ENCODE peak calls at places on chromosomes 3 and 15, in eight cellular contexts. One of them, this sample, is unnamed.
A peak's percentile ranks its signal among the peaks of the same experiment; 100 is the strongest.

GRCh38 chr15:92391640-92392039 is 2.0 kb upstream of the ST8SIA2 start:
- DNase-seq in prostate gland: no peak
- DNase-seq in HFFc6: peak; percentile 32
- DNase-seq in putamen: peak; percentile 14
- DNase-seq in fibroblast of pulmonary artery: peak; percentile 5
- DNase-seq in upper lobe of right lung: no peak
- DNase-seq in fibroblast of mammary gland: peak; percentile 32
- DNase-seq in KBM-7: no peak
- DNase-seq in this sample: no peak

GRCh38 chr15:76793162-76793561 is 112.0 kb downstream of the SCAPER start:
- DNase-seq in prostate gland: no peak
- DNase-seq in HFFc6: no peak
- DNase-seq in putamen: no peak
- DNase-seq in fibroblast of pulmonary artery: no peak
- DNase-seq in upper lobe of right lung: no peak
- DNase-seq in fibroblast of mammary gland: no peak
- DNase-seq in KBM-7: no peak
- DNase-seq in this sample: no peak

GRCh38 chr3:185929192-185930151 is 8.3 kb downstream of the TRA2B start:
- DNase-seq in prostate gland: no peak
- DNase-seq in HFFc6: no peak
- DNase-seq in putamen: no peak
- DNase-seq in fibroblast of pulmonary artery: no peak
- DNase-seq in upper lobe of right lung: no peak
- DNase-seq in fibroblast of mammary gland: peak; percentile 78
- DNase-seq in KBM-7: no peak
- DNase-seq in this sample: no peak

GRCh38 chr3:170038434-170039110 is 777 bp downstream of the GPR160 start:
- DNase-seq in prostate gland: peak; percentile 29
- DNase-seq in HFFc6: no peak
- DNase-seq in putamen: no peak
- DNase-seq in fibroblast of pulmonary artery: no peak
- DNase-seq in upper lobe of right lung: peak; percentile 83
- DNase-seq in fibroblast of mammary gland: no peak
- DNase-seq in KBM-7: peak; percentile 57
- DNase-seq in this sample: peak; percentile 84

GRCh38 chr15:77574521-77575202 is 58.0 kb downstream of the LINGO1 start:
- DNase-seq in prostate gland: no peak
- DNase-seq in HFFc6: no peak
- DNase-seq in putamen: no peak
- DNase-seq in fibroblast of pulmonary artery: no peak
- DNase-seq in upper lobe of right lung: no peak
- DNase-seq in fibroblast of mammary gland: no peak
- DNase-seq in KBM-7: no peak
- DNase-seq in this sample: no peak

GRCh38 chr15:77702211-77702957 is 69.7 kb upstream of the LINGO1 start:
- DNase-seq in prostate gland: no peak
- DNase-seq in HFFc6: peak; percentile 4
- DNase-seq in putamen: no peak
- DNase-seq in fibroblast of pulmonary artery: peak; percentile 39
- DNase-seq in upper lobe of right lung: no peak
- DNase-seq in fibroblast of mammary gland: peak; percentile 8
- DNase-seq in KBM-7: peak; percentile 45
- DNase-seq in this sample: no peak

GRCh38 chr3:186365202-186365974 is 3.4 kb upstream of the DGKG start:
- DNase-seq in prostate gland: no peak
- DNase-seq in HFFc6: no peak
- DNase-seq in putamen: no peak
- DNase-seq in fibroblast of pulmonary artery: no peak
- DNase-seq in upper lobe of right lung: no peak
- DNase-seq in fibroblast of mammary gland: peak; percentile 62
- DNase-seq in KBM-7: no peak
- DNase-seq in this sample: no peak

GRCh38 chr15:86650084-86650483 is 570.4 kb downstream of the AGBL1 start:
- DNase-seq in prostate gland: no peak
- DNase-seq in HFFc6: no peak
- DNase-seq in putamen: no peak
- DNase-seq in fibroblast of pulmonary artery: no peak
- DNase-seq in upper lobe of right lung: no peak
- DNase-seq in fibroblast of mammary gland: no peak
- DNase-seq in KBM-7: peak; percentile 10
- DNase-seq in this sample: no peak

GRCh38 chr3:167304077-167304476 is 76.0 kb downstream of the ZBBX start:
- DNase-seq in prostate gland: no peak
- DNase-seq in HFFc6: no peak
- DNase-seq in putamen: no peak
- DNase-seq in fibroblast of pulmonary artery: no peak
- DNase-seq in upper lobe of right lung: no peak
- DNase-seq in fibroblast of mammary gland: peak; percentile 33
- DNase-seq in KBM-7: no peak
- DNase-seq in this sample: no peak

GRCh38 chr3:93969997-93970396 is 3.7 kb downstream of the PROS1 start:
- DNase-seq in prostate gland: no peak
- DNase-seq in HFFc6: no peak
- DNase-seq in putamen: no peak
- DNase-seq in fibroblast of pulmonary artery: no peak
- DNase-seq in upper lobe of right lung: no peak
- DNase-seq in fibroblast of mammary gland: no peak
- DNase-seq in KBM-7: no peak
- DNase-seq in this sample: no peak

GRCh38 chr3:161409858-161410257 is 38.5 kb upstream of the SPTSSB start:
- DNase-seq in prostate gland: no peak
- DNase-seq in HFFc6: no peak
- DNase-seq in putamen: no peak
- DNase-seq in fibroblast of pulmonary artery: no peak
- DNase-seq in upper lobe of right lung: no peak
- DNase-seq in fibroblast of mammary gland: no peak
- DNase-seq in KBM-7: no peak
- DNase-seq in this sample: no peak

GRCh38 chr15:81813215-81813614 is 232.6 kb downstream of the MEX3B start:
- DNase-seq in prostate gland: no peak
- DNase-seq in HFFc6: peak; percentile 1
- DNase-seq in putamen: no peak
- DNase-seq in fibroblast of pulmonary artery: no peak
- DNase-seq in upper lobe of right lung: no peak
- DNase-seq in fibroblast of mammary gland: no peak
- DNase-seq in KBM-7: peak; percentile 22
- DNase-seq in this sample: no peak

GRCh38 chr15:71088155-71088554 is 27.1 kb upstream of the THSD4 start:
- DNase-seq in prostate gland: no peak
- DNase-seq in HFFc6: no peak
- DNase-seq in putamen: no peak
- DNase-seq in fibroblast of pulmonary artery: no peak
- DNase-seq in upper lobe of right lung: no peak
- DNase-seq in fibroblast of mammary gland: no peak
- DNase-seq in KBM-7: no peak
- DNase-seq in this sample: no peak

GRCh38 chr15:55084216-55084615 is 112.5 kb downstream of the RSL24D1 start:
- DNase-seq in prostate gland: no peak
- DNase-seq in HFFc6: no peak
- DNase-seq in putamen: no peak
- DNase-seq in fibroblast of pulmonary artery: no peak
- DNase-seq in upper lobe of right lung: no peak
- DNase-seq in fibroblast of mammary gland: no peak
- DNase-seq in KBM-7: no peak
- DNase-seq in this sample: no peak

GRCh38 chr3:195540031-195540430 is 3.1 kb downstream of the PPP1R2 start:
- DNase-seq in prostate gland: no peak
- DNase-seq in HFFc6: no peak
- DNase-seq in putamen: no peak
- DNase-seq in fibroblast of pulmonary artery: no peak
- DNase-seq in upper lobe of right lung: no peak
- DNase-seq in fibroblast of mammary gland: no peak
- DNase-seq in KBM-7: no peak
- DNase-seq in this sample: no peak

GRCh38 chr15:87477759-87478687 is 778.5 kb downstream of the NTRK3 start:
- DNase-seq in prostate gland: peak; percentile 72
- DNase-seq in HFFc6: peak; percentile 90
- DNase-seq in putamen: peak; percentile 73
- DNase-seq in fibroblast of pulmonary artery: peak; percentile 78
- DNase-seq in upper lobe of right lung: no peak
- DNase-seq in fibroblast of mammary gland: peak; percentile 19
- DNase-seq in KBM-7: peak; percentile 24
- DNase-seq in this sample: no peak

GRCh38 chr3:126518779-126519177 is 1.2 kb upstream of the UROC1 start:
- DNase-seq in prostate gland: no peak
- DNase-seq in HFFc6: no peak
- DNase-seq in putamen: no peak
- DNase-seq in fibroblast of pulmonary artery: no peak
- DNase-seq in upper lobe of right lung: peak; percentile 28
- DNase-seq in fibroblast of mammary gland: no peak
- DNase-seq in KBM-7: no peak
- DNase-seq in this sample: peak; percentile 40

GRCh38 chr3:152317956-152318355 is 49.2 kb downstream of the MBNL1 start:
- DNase-seq in prostate gland: no peak
- DNase-seq in HFFc6: peak; percentile 88
- DNase-seq in putamen: no peak
- DNase-seq in fibroblast of pulmonary artery: peak; percentile 48
- DNase-seq in upper lobe of right lung: no peak
- DNase-seq in fibroblast of mammary gland: peak; percentile 84
- DNase-seq in KBM-7: no peak
- DNase-seq in this sample: no peak

GRCh38 chr3:108287146-108287545 is 9.2 kb upstream of the HHLA2 start:
- DNase-seq in prostate gland: no peak
- DNase-seq in HFFc6: no peak
- DNase-seq in putamen: no peak
- DNase-seq in fibroblast of pulmonary artery: no peak
- DNase-seq in upper lobe of right lung: no peak
- DNase-seq in fibroblast of mammary gland: peak; percentile 12
- DNase-seq in KBM-7: no peak
- DNase-seq in this sample: no peak

GRCh38 chr3:151327571-151328198 is 1.7 kb downstream of the P2RY13 start:
- DNase-seq in prostate gland: no peak
- DNase-seq in HFFc6: no peak
- DNase-seq in putamen: no peak
- DNase-seq in fibroblast of pulmonary artery: peak; percentile 51
- DNase-seq in upper lobe of right lung: no peak
- DNase-seq in fibroblast of mammary gland: peak; percentile 48
- DNase-seq in KBM-7: peak; percentile 36
- DNase-seq in this sample: no peak

GRCh38 chr3:49785565-49786356 is 581 bp downstream of the IP6K1 start:
- DNase-seq in prostate gland: peak; percentile 15
- DNase-seq in HFFc6: peak; percentile 36
- DNase-seq in putamen: no peak
- DNase-seq in fibroblast of pulmonary artery: peak; percentile 39
- DNase-seq in upper lobe of right lung: no peak
- DNase-seq in fibroblast of mammary gland: peak; percentile 35
- DNase-seq in KBM-7: peak; percentile 61
- DNase-seq in this sample: no peak

GRCh38 chr15:40274350-40275274 is 8.3 kb downstream of the ANKRD63 start:
- DNase-seq in prostate gland: peak; percentile 76
- DNase-seq in HFFc6: peak; percentile 56
- DNase-seq in putamen: peak; percentile 73
- DNase-seq in fibroblast of pulmonary artery: peak; percentile 88
- DNase-seq in upper lobe of right lung: peak; percentile 90
- DNase-seq in fibroblast of mammary gland: peak; percentile 78
- DNase-seq in KBM-7: peak; percentile 95
- DNase-seq in this sample: peak; percentile 93

GRCh38 chr3:17891139-17891850 is 148.9 kb upstream of the TBC1D5 start:
- DNase-seq in prostate gland: no peak
- DNase-seq in HFFc6: peak; percentile 50
- DNase-seq in putamen: no peak
- DNase-seq in fibroblast of pulmonary artery: no peak
- DNase-seq in upper lobe of right lung: no peak
- DNase-seq in fibroblast of mammary gland: peak; percentile 43
- DNase-seq in KBM-7: no peak
- DNase-seq in this sample: no peak

GRCh38 chr15:70308011-70308761 is 210.5 kb upstream of the TLE3 start:
- DNase-seq in prostate gland: no peak
- DNase-seq in HFFc6: no peak
- DNase-seq in putamen: no peak
- DNase-seq in fibroblast of pulmonary artery: no peak
- DNase-seq in upper lobe of right lung: no peak
- DNase-seq in fibroblast of mammary gland: no peak
- DNase-seq in KBM-7: peak; percentile 70
- DNase-seq in this sample: no peak

GRCh38 chr15:30990036-30990435 is 1.4 kb downstream of the MTMR10 start:
- DNase-seq in prostate gland: no peak
- DNase-seq in HFFc6: no peak
- DNase-seq in putamen: no peak
- DNase-seq in fibroblast of pulmonary artery: no peak
- DNase-seq in upper lobe of right lung: no peak
- DNase-seq in fibroblast of mammary gland: peak; percentile 3
- DNase-seq in KBM-7: no peak
- DNase-seq in this sample: no peak

GRCh38 chr3:41508063-41508696 is 308.9 kb downstream of the CTNNB1 start:
- DNase-seq in prostate gland: no peak
- DNase-seq in HFFc6: no peak
- DNase-seq in putamen: no peak
- DNase-seq in fibroblast of pulmonary artery: no peak
- DNase-seq in upper lobe of right lung: no peak
- DNase-seq in fibroblast of mammary gland: peak; percentile 19
- DNase-seq in KBM-7: no peak
- DNase-seq in this sample: no peak

GRCh38 chr3:107847791-107848190 is 243.0 kb downstream of the CD47 start:
- DNase-seq in prostate gland: no peak
- DNase-seq in HFFc6: no peak
- DNase-seq in putamen: no peak
- DNase-seq in fibroblast of pulmonary artery: no peak
- DNase-seq in upper lobe of right lung: no peak
- DNase-seq in fibroblast of mammary gland: no peak
- DNase-seq in KBM-7: no peak
- DNase-seq in this sample: no peak

GRCh38 chr3:16319307-16319706 is 54.3 kb downstream of the OXNAD1 start:
- DNase-seq in prostate gland: no peak
- DNase-seq in HFFc6: no peak
- DNase-seq in putamen: no peak
- DNase-seq in fibroblast of pulmonary artery: peak; percentile 28
- DNase-seq in upper lobe of right lung: no peak
- DNase-seq in fibroblast of mammary gland: peak; percentile 14
- DNase-seq in KBM-7: peak; percentile 72
- DNase-seq in this sample: no peak

GRCh38 chr15:47673343-47673761 is 44.0 kb upstream of the SEMA6D start:
- DNase-seq in prostate gland: no peak
- DNase-seq in HFFc6: no peak
- DNase-seq in putamen: no peak
- DNase-seq in fibroblast of pulmonary artery: peak; percentile 58
- DNase-seq in upper lobe of right lung: no peak
- DNase-seq in fibroblast of mammary gland: no peak
- DNase-seq in KBM-7: no peak
- DNase-seq in this sample: no peak

GRCh38 chr3:98655666-98656065 is 62.3 kb upstream of the CPOX start:
- DNase-seq in prostate gland: no peak
- DNase-seq in HFFc6: peak; percentile 44
- DNase-seq in putamen: no peak
- DNase-seq in fibroblast of pulmonary artery: peak; percentile 81
- DNase-seq in upper lobe of right lung: no peak
- DNase-seq in fibroblast of mammary gland: peak; percentile 64
- DNase-seq in KBM-7: no peak
- DNase-seq in this sample: no peak

GRCh38 chr3:45026957-45027356 is 854 bp downstream of the CLEC3B start:
- DNase-seq in prostate gland: no peak
- DNase-seq in HFFc6: peak; percentile 88
- DNase-seq in putamen: no peak
- DNase-seq in fibroblast of pulmonary artery: peak; percentile 43
- DNase-seq in upper lobe of right lung: no peak
- DNase-seq in fibroblast of mammary gland: peak; percentile 66
- DNase-seq in KBM-7: no peak
- DNase-seq in this sample: peak; percentile 96

GRCh38 chr3:15465876-15466585 is 38.6 kb downstream of the EAF1 start:
- DNase-seq in prostate gland: no peak
- DNase-seq in HFFc6: no peak
- DNase-seq in putamen: no peak
- DNase-seq in fibroblast of pulmonary artery: no peak
- DNase-seq in upper lobe of right lung: no peak
- DNase-seq in fibroblast of mammary gland: no peak
- DNase-seq in KBM-7: no peak
- DNase-seq in this sample: no peak